ENCODE peak calls at places on chromosomes 1 and 21, in seven cellular contexts. P is NCI-H1930; M is activated CD4-positive, CD25-positive, alpha-beta regulatory T cell treated with anti-CD3 and anti-CD28 coated beads, Interleukin-2, amount 50 U/mL, for 72 hours; W is HCEC 1CT; E is D341Med; X is Daoy; I is breast epithelium. C is an unnamed sample.

GRCh38 chr1:179926494-179927205 is 28.0 kb upstream of the CEP350 start:
- DNase-seq in I (no peak), W (peak), X (peak), M (no peak), E (no peak), P (no peak), C (no peak)

GRCh38 chr1:12369258-12369657 is 139.4 kb downstream of the VPS13D start:
- DNase-seq in X (peak), I (no peak), E (no peak), M (no peak), P (no peak), W (no peak), C (no peak)

GRCh38 chr21:43292866-43293142 is 124.0 kb downstream of the CRYAA start:
- DNase-seq in I (no peak), P (no peak), E (no peak), W (no peak), X (no peak), M (no peak), C (no peak)

GRCh38 chr1:76066390-76066789 is 8.2 kb upstream of the ST6GALNAC3 start:
- DNase-seq in I (no peak), X (peak), W (peak), P (no peak), E (no peak), M (no peak), C (no peak)

GRCh38 chr21:15872236-15872635 is 142.5 kb downstream of the USP25 start:
- DNase-seq in M (no peak), X (no peak), W (no peak), I (no peak), E (no peak), P (no peak), C (no peak)

GRCh38 chr1:215005656-215006335 is 76.7 kb upstream of the KCNK2 start:
- DNase-seq in I (no peak), W (no peak), E (no peak), X (no peak), P (no peak), M (no peak), C (no peak)

GRCh38 chr1:165080253-165080896 is 276.1 kb downstream of the LMX1A start:
- DNase-seq in W (no peak), P (no peak), I (no peak), X (peak), E (no peak), M (no peak), C (no peak)

GRCh38 chr1:93814059-93814794 is 64.8 kb downstream of the DNTTIP2 start:
- DNase-seq in M (peak), X (peak), E (peak), W (peak), P (peak), I (no peak), C (peak)

GRCh38 chr1:220455559-220455958 is 72.4 kb upstream of the MARK1 start:
- DNase-seq in E (no peak), M (no peak), P (no peak), I (no peak), X (no peak), W (no peak), C (no peak)

GRCh38 chr1:224252466-224252865 is 69.4 kb downstream of the DEGS1 start:
- DNase-seq in I (no peak), W (no peak), E (no peak), M (no peak), X (no peak), P (no peak), C (no peak)

GRCh38 chr1:204569478-204569877 is 53.3 kb downstream of the MDM4 start:
- DNase-seq in P (no peak), M (no peak), W (no peak), I (no peak), E (no peak), X (no peak), C (no peak)

GRCh38 chr1:155177918-155178281 is 4.3 kb downstream of the TRIM46 start:
- DNase-seq in X (no peak), W (no peak), M (peak), E (peak), P (no peak), I (peak), C (peak)

C was measured in lower leg skin.